ENCODE peak calls at places on chromosomes 16 and 17, in six cellular contexts. D is kidney, N is uterus, J is aorta, B is A673, O is mammary epithelial cell. U is an unnamed sample.

GRCh38 chr16:51556694-51557327 is 405.7 kb upstream of the SALL1 start:
- DNase-seq in J (no peak), D (no peak), N (peak), O (peak), B (peak), U (no peak)

GRCh38 chr17:77068915-77069314 is 71.9 kb upstream of the SEC14L1 start:
- DNase-seq in B (no peak), O (peak), N (no peak), D (no peak), J (no peak), U (no peak)

GRCh38 chr16:89443727-89444084 is 46.7 kb downstream of the ANKRD11 start:
- DNase-seq in N (no peak), J (no peak), B (no peak), D (peak), O (no peak), U (no peak)

GRCh38 chr17:51660266-51660665 is 399.9 kb downstream of the UTP18 start:
- DNase-seq in B (no peak), O (no peak), J (no peak), N (no peak), D (no peak), U (no peak)

GRCh38 chr16:27526169-27526568 is 23.5 kb downstream of the GTF3C1 start:
- DNase-seq in N (no peak), O (no peak), J (no peak), B (peak), D (no peak), U (no peak)

GRCh38 chr17:44767493-44767892 is 8.7 kb downstream of the ADAM11 start:
- DNase-seq in N (no peak), J (no peak), D (no peak), O (no peak), B (no peak), U (peak)

GRCh38 chr16:29158031-29158430 is 173.2 kb downstream of the LAT start:
- DNase-seq in B (no peak), D (no peak), N (no peak), O (no peak), J (peak), U (no peak)

GRCh38 chr16:4203748-4204147 is 38.1 kb downstream of the SRL start:
- DNase-seq in N (no peak), B (no peak), D (no peak), O (no peak), J (no peak), U (peak)

GRCh38 chr16:11637320-11637719 is 30.9 kb upstream of the SNN start:
- DNase-seq in O (no peak), D (no peak), J (no peak), B (no peak), N (no peak), U (no peak)

GRCh38 chr17:19742495-19742894 is 5.6 kb downstream of the ALDH3A1 start:
- DNase-seq in D (no peak), J (no peak), O (no peak), N (no peak), B (no peak), U (peak)

GRCh38 chr17:19744922-19745757 is 3.0 kb downstream of the ALDH3A1 start:
- DNase-seq in D (peak), N (peak), O (peak), J (peak), B (peak), U (peak)

GRCh38 chr17:19746517-19746916 is 1.6 kb downstream of the ALDH3A1 start:
- DNase-seq in O (no peak), D (no peak), J (no peak), N (no peak), B (no peak), U (no peak)

GRCh38 chr17:19743101-19744100 is 4.7 kb downstream of the ALDH3A1 start:
- DNase-seq in O (no peak), N (no peak), J (no peak), B (no peak), D (no peak), U (peak)

GRCh38 chr17:19744492-19744891 is 3.6 kb downstream of the ALDH3A1 start:
- DNase-seq in D (no peak), O (no peak), B (no peak), J (no peak), N (no peak), U (peak)
- H3K27ac ChIP-seq in D (no peak), O (no peak), B (no peak), J (no peak), N (peak), U (no peak)

GRCh38 chr16:47643610-47644009 is 182.5 kb downstream of the PHKB start:
- DNase-seq in D (no peak), B (peak), O (no peak), N (no peak), J (no peak), U (peak)
- H3K27ac ChIP-seq in D (no peak), B (no peak), O (no peak), N (no peak), J (no peak), U (no peak)

DNA sequence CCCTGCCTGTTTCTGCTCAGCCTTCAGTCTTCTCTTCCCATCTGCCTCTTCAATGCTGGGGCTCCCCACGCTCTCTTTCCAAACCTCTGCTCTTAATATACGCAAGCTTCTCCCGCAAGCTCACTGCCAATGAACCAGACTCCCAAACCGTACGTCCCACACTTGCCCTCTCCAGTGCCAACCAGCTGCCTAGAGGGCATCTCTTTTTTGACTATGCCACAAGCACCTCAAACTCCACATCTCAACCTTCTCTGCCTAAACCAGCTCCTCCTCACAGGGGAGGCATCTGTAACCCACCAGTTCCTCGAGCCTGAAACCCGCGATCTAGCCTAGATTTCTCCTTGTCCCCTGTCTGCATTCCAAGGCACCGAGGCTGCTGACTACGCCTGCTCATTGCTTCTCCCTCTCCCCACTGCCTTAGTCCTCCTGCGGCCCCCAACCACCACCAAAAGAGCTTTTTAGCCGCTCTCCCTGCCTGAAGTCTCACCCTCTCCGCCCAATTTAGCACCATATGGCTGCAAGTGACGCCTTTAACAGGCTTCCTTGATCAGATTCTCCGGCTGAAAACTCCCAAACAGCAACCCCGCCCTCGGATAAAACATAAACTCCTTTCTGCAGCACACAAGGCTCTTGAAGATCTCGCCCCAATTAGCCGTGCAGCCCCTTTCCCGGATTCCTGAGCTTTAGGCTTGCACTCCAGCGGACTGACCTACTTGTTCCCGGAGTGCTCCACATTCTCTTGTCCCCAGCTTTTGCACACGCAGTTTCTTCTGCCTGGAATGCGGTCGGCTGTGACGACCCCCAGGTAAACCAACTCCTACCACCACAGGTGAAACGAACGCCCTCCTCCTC is 1.5 kb downstream of the GGA2 start:
- DNase-seq in B (peak), O (no peak), N (no peak), J (peak), D (no peak), U (peak)
- H3K27ac ChIP-seq in B (peak), O (no peak), N (peak), J (peak), D (peak), U (no peak)

GRCh38 chr17:64496348-64496785 is 487 bp downstream of the POLG2 start:
- DNase-seq in J (no peak), N (no peak), D (no peak), O (no peak), B (no peak), U (peak)

GRCh38 chr17:64491034-64491860 is 5.6 kb downstream of the POLG2 start:
- DNase-seq in N (no peak), B (no peak), J (no peak), O (no peak), D (no peak), U (no peak)

GRCh38 chr17:64494121-64494520 is 2.7 kb downstream of the POLG2 start:
- DNase-seq in B (no peak), N (no peak), O (no peak), J (no peak), D (no peak), U (no peak)

GRCh38 chr17:64491995-64492394 is 4.9 kb downstream of the POLG2 start:
- DNase-seq in O (peak), B (no peak), J (no peak), D (no peak), N (no peak), U (no peak)

DNA sequence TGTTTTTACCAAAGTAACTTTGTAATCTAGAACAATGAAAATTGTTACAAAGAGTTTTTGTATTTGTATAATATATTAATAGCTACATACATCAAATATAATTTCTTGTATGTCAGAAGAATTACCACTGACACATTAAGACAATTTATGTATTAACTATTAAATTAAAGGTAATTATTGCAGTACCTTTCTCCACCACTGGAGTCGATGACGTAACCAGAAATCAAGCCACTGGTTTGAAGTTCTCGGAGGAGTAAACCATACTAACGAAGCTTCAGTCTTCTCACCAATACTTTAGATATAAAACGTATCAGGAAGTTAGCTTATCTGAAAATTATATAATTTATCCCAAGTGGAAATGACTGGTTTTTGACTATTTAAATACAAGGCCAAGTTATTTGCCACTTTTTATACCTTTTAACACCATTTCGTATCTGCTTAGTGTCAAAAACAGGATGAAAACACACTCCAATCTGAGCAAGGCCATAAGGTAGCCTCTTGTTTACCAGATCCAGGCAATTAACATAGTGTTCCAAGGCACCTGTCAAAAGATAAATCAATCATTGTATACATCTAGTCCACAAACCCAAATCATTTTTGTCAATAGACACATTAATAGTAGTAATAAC is 4.3 kb downstream of the POLG2 start:
- DNase-seq in N (no peak), O (no peak), J (no peak), D (no peak), B (peak), U (no peak)
- H3K27ac ChIP-seq in N (no peak), O (no peak), J (no peak), D (no peak), B (no peak), U (no peak)

DNA sequence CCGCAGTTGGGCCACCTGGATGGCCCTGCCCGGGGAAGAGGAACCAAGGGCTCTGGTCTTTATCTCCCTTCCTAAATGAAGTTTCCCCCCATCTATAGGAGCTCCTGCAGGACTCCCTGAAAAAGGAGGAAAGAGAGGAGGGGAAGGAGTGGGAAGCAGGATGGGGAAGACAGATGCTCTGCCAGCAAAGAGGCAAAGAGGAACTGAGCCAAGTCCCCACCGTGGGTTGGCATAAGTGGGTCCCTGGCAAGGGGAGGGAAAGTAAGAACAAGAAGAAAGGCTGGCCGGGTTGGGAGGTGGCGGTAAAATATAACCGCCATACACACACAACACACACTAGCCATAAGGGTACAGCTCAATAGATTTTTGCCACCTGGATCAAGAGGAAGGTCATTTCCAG is 6.1 kb upstream of the EIF1 start:
- DNase-seq in O (no peak), N (no peak), J (no peak), D (no peak), B (no peak), U (no peak)
- H3K27ac ChIP-seq in O (no peak), N (no peak), J (no peak), D (no peak), B (no peak), U (no peak)

DNA sequence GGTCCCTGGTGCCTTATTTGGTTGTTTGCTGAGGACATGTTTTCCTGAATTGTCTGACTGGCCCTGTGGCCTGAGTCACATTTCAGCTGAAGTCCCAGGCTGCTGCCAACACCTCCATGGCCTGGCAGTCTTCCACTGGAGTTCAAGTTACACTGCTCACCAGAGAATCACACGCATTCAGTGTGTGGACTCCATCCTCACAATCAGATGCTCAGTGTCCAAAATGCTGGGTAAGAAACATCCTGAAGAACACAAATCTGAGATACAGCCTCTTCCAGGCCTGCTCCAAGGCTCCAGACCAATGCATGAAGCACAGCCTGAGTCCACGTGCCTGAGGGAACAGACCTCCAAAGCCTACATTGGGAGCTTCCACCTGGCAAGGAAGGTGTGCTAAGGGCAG is 19.2 kb downstream of the CD300LB start:
- DNase-seq in O (no peak), J (peak), D (no peak), B (no peak), N (no peak), U (no peak)
- H3K27ac ChIP-seq in O (no peak), J (no peak), D (no peak), B (no peak), N (no peak), U (peak)

DNA sequence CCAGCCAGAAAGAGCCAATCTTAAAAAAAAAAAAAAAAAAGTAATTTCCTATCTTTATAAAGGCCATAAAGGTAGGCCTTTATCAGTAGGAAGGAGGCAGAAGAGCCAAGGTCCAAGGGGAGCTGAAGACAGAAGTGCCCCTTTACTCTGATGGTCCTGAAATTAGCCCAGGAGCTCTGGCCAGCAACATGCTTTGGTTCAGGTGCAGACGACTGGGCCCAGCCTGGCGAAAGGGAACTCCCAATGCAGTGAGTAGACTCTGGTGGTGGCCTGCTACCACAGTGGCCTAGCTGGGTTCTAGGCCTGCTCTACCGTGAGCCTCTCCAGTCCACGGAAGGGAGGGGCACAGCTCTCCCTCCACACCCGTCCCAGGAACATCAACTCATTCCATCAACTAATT is 23.1 kb upstream of the MEIOB start:
- DNase-seq in J (no peak), N (no peak), O (no peak), B (no peak), D (peak), U (peak)
- H3K27ac ChIP-seq in J (no peak), N (no peak), O (no peak), B (no peak), D (no peak), U (no peak)